ENCODE peak calls at places on chromosomes 13 and 19, in six cellular contexts. One of them, this sample, is unnamed.

GRCh38 chr13:47038196-47038595 is 141.3 kb upstream of the HTR2A start:
- DNase-seq in DMS53: no peak
- DNase-seq in SJSA1: no peak
- DNase-seq in anterior cingulate cortex: no peak
- DNase-seq in progenitor cell of endocrine pancreas: no peak
- DNase-seq in AG10803: no peak
- DNase-seq in this sample: no peak

GRCh38 chr13:36288794-36289391 is 8.7 kb downstream of the CCDC169 start:
- DNase-seq in anterior cingulate cortex: no peak
- DNase-seq in AG10803: no peak
- DNase-seq in SJSA1: no peak
- DNase-seq in progenitor cell of endocrine pancreas: no peak
- DNase-seq in DMS53: peak
- DNase-seq in this sample: no peak

GRCh38 chr13:75393839-75394238 is 88.1 kb downstream of the TBC1D4 start:
- DNase-seq in DMS53: no peak
- DNase-seq in AG10803: peak
- DNase-seq in anterior cingulate cortex: no peak
- DNase-seq in progenitor cell of endocrine pancreas: no peak
- DNase-seq in SJSA1: no peak
- DNase-seq in this sample: no peak

GRCh38 chr13:73341748-73342147 is 282.9 kb downstream of the KLF5 start:
- DNase-seq in anterior cingulate cortex: no peak
- DNase-seq in progenitor cell of endocrine pancreas: no peak
- DNase-seq in SJSA1: no peak
- DNase-seq in AG10803: peak
- DNase-seq in DMS53: no peak
- DNase-seq in this sample: no peak

GRCh38 chr19:49165865-49166301 is 8.3 kb downstream of the TRPM4 start:
- DNase-seq in anterior cingulate cortex: no peak
- DNase-seq in AG10803: no peak
- DNase-seq in SJSA1: no peak
- DNase-seq in DMS53: no peak
- DNase-seq in progenitor cell of endocrine pancreas: no peak
- DNase-seq in this sample: no peak

GRCh38 chr19:10404888-10405808 is 1.8 kb upstream of the CDC37 start:
- DNase-seq in progenitor cell of endocrine pancreas: no peak
- DNase-seq in SJSA1: no peak
- DNase-seq in AG10803: no peak
- DNase-seq in DMS53: peak
- DNase-seq in anterior cingulate cortex: no peak
- DNase-seq in this sample: no peak

GRCh38 chr19:18629166-18630088 is 7.4 kb upstream of the KLHL26 start:
- DNase-seq in progenitor cell of endocrine pancreas: no peak
- DNase-seq in AG10803: no peak
- DNase-seq in anterior cingulate cortex: no peak
- DNase-seq in DMS53: no peak
- DNase-seq in SJSA1: no peak
- DNase-seq in this sample: no peak

GRCh38 chr13:27170521-27171243 is 929 bp downstream of the USP12 start:
- DNase-seq in progenitor cell of endocrine pancreas: peak
- DNase-seq in anterior cingulate cortex: peak
- DNase-seq in SJSA1: peak
- DNase-seq in DMS53: peak
- DNase-seq in AG10803: no peak
- DNase-seq in this sample: peak

GRCh38 chr19:29945433-29945832 is 3.4 kb downstream of the URI1 start:
- DNase-seq in SJSA1: no peak
- DNase-seq in AG10803: no peak
- DNase-seq in progenitor cell of endocrine pancreas: no peak
- DNase-seq in anterior cingulate cortex: no peak
- DNase-seq in DMS53: no peak
- DNase-seq in this sample: no peak

GRCh38 chr13:86856996-86857395 is 814.2 kb upstream of the SLITRK5 start:
- DNase-seq in AG10803: no peak
- DNase-seq in progenitor cell of endocrine pancreas: no peak
- DNase-seq in SJSA1: no peak
- DNase-seq in anterior cingulate cortex: no peak
- DNase-seq in DMS53: no peak
- DNase-seq in this sample: peak

GRCh38 chr19:11880598-11880997 is 7.0 kb upstream of the ZNF69 start:
- DNase-seq in DMS53: no peak
- DNase-seq in AG10803: no peak
- DNase-seq in progenitor cell of endocrine pancreas: no peak
- DNase-seq in SJSA1: no peak
- DNase-seq in anterior cingulate cortex: no peak
- DNase-seq in this sample: no peak

GRCh38 chr19:29029271-29029670 is 183.7 kb downstream of the UQCRFS1 start:
- DNase-seq in SJSA1: no peak
- DNase-seq in AG10803: peak
- DNase-seq in progenitor cell of endocrine pancreas: no peak
- DNase-seq in anterior cingulate cortex: no peak
- DNase-seq in DMS53: no peak
- DNase-seq in this sample: no peak

GRCh38 chr19:45075215-45076028 is 856 bp downstream of the ZNF296 start:
- DNase-seq in SJSA1: no peak
- DNase-seq in AG10803: peak
- DNase-seq in progenitor cell of endocrine pancreas: no peak
- DNase-seq in DMS53: peak
- DNase-seq in anterior cingulate cortex: peak
- DNase-seq in this sample: peak